ENCODE peak calls at places on chromosome 15, in ten cellular contexts. M is HFF-Myc, X is psoas muscle, N is left lung, L is breast epithelium, V is AG04449, D is stomach, I is esophagus muscularis mucosa, J is astrocyte of the spinal cord, T is esophagus squamous epithelium. P is an unnamed sample.

GRCh38 chr15:90241343-90242192 is 7.6 kb downstream of the GDPGP1 start:
- DNase-seq in M (no peak), X (no peak), N (no peak), L (no peak), V (no peak), D (no peak), I (no peak), J (no peak), T (no peak), P (no peak)

GRCh38 chr15:74377831-74378766 is 10.7 kb upstream of the CYP11A1 start:
- DNase-seq in M (no peak), X (peak), N (no peak), L (no peak), V (no peak), D (no peak), I (no peak), J (no peak), T (no peak), P (no peak)

GRCh38 chr15:69953816-69954215 is 143.9 kb downstream of the TLE3 start:
- DNase-seq in M (no peak), X (no peak), N (no peak), L (no peak), V (no peak), D (no peak), I (peak), J (no peak), T (no peak), P (no peak)

GRCh38 chr15:98649996-98650870 is 1.9 kb downstream of the IGF1R start:
- DNase-seq in M (no peak), X (peak), N (peak), L (no peak), V (no peak), D (peak), I (peak), J (no peak), T (no peak), P (peak)

GRCh38 chr15:100373942-100374341 is 32.2 kb upstream of the ADAMTS17 start:
- DNase-seq in M (no peak), X (no peak), N (no peak), L (no peak), V (no peak), D (no peak), I (no peak), J (no peak), T (no peak), P (no peak)

GRCh38 chr15:68712886-68713285 is 107.8 kb downstream of the ANP32A start:
- DNase-seq in M (no peak), X (no peak), N (no peak), L (no peak), V (no peak), D (no peak), I (no peak), J (no peak), T (no peak), P (no peak)

GRCh38 chr15:55683366-55683765 is 59.6 kb downstream of the PRTG start:
- DNase-seq in M (no peak), X (no peak), N (no peak), L (no peak), V (no peak), D (no peak), I (no peak), J (peak), T (no peak), P (no peak)

GRCh38 chr15:89122532-89123525 is 34.6 kb downstream of the ABHD2 start:
- DNase-seq in M (no peak), X (no peak), N (no peak), L (no peak), V (no peak), D (no peak), I (no peak), J (no peak), T (no peak), P (no peak)

GRCh38 chr15:48582472-48583235 is 62.9 kb downstream of the FBN1 start:
- DNase-seq in M (no peak), X (no peak), N (no peak), L (no peak), V (peak), D (no peak), I (no peak), J (peak), T (no peak), P (no peak)

GRCh38 chr15:70406624-70407390 is 309.1 kb upstream of the TLE3 start:
- DNase-seq in M (no peak), X (no peak), N (no peak), L (no peak), V (no peak), D (no peak), I (no peak), J (no peak), T (no peak), P (no peak)

GRCh38 chr15:100438570-100438969 is 90.2 kb downstream of the CERS3 start:
- DNase-seq in M (no peak), X (peak), N (no peak), L (no peak), V (no peak), D (peak), I (no peak), J (no peak), T (no peak), P (peak)

GRCh38 chr15:25068696-25069095 is 113.9 kb downstream of the SNRPN start:
- DNase-seq in M (no peak), X (no peak), N (no peak), L (no peak), V (no peak), D (no peak), I (no peak), J (no peak), T (no peak), P (no peak)

GRCh38 chr15:42427429-42428223 is 63.3 kb downstream of the ZNF106 start:
- DNase-seq in M (peak), X (no peak), N (no peak), L (no peak), V (peak), D (no peak), I (no peak), J (peak), T (no peak), P (no peak)

GRCh38 chr15:71916834-71917233 is 106.5 kb downstream of the NR2E3 start:
- DNase-seq in M (no peak), X (no peak), N (no peak), L (no peak), V (no peak), D (no peak), I (no peak), J (no peak), T (no peak), P (no peak)

GRCh38 chr15:95018888-95019545 is 787.7 kb downstream of the MCTP2 start:
- DNase-seq in M (no peak), X (no peak), N (no peak), L (no peak), V (no peak), D (no peak), I (no peak), J (peak), T (no peak), P (peak)

GRCh38 chr15:90463381-90463780 is 66.3 kb upstream of the CRTC3 start:
- DNase-seq in M (no peak), X (no peak), N (no peak), L (no peak), V (peak), D (no peak), I (no peak), J (peak), T (no peak), P (no peak)

GRCh38 chr15:27201425-27201824 is 230.4 kb downstream of the GABRG3 start:
- DNase-seq in M (no peak), X (no peak), N (no peak), L (no peak), V (no peak), D (no peak), I (no peak), J (no peak), T (no peak), P (no peak)

GRCh38 chr15:57025264-57025939 is 107.0 kb downstream of the TCF12 start:
- DNase-seq in M (no peak), X (no peak), N (no peak), L (no peak), V (no peak), D (no peak), I (no peak), J (peak), T (no peak), P (no peak)

GRCh38 chr15:60651155-60651554 is 172.2 kb upstream of the ICE2 start:
- DNase-seq in M (no peak), X (no peak), N (no peak), L (no peak), V (no peak), D (no peak), I (no peak), J (no peak), T (no peak), P (no peak)

GRCh38 chr15:60648928-60649679 is 170.2 kb upstream of the ICE2 start:
- DNase-seq in M (no peak), X (no peak), N (no peak), L (no peak), V (no peak), D (no peak), I (no peak), J (no peak), T (no peak), P (no peak)

GRCh38 chr15:60652245-60652644 is 173.3 kb upstream of the ICE2 start:
- DNase-seq in M (no peak), X (no peak), N (no peak), L (no peak), V (no peak), D (no peak), I (no peak), J (no peak), T (no peak), P (no peak)

GRCh38 chr15:60651734-60652141 is 172.8 kb upstream of the ICE2 start:
- DNase-seq in M (no peak), X (no peak), N (no peak), L (no peak), V (no peak), D (no peak), I (no peak), J (no peak), T (no peak), P (no peak)

DNA sequence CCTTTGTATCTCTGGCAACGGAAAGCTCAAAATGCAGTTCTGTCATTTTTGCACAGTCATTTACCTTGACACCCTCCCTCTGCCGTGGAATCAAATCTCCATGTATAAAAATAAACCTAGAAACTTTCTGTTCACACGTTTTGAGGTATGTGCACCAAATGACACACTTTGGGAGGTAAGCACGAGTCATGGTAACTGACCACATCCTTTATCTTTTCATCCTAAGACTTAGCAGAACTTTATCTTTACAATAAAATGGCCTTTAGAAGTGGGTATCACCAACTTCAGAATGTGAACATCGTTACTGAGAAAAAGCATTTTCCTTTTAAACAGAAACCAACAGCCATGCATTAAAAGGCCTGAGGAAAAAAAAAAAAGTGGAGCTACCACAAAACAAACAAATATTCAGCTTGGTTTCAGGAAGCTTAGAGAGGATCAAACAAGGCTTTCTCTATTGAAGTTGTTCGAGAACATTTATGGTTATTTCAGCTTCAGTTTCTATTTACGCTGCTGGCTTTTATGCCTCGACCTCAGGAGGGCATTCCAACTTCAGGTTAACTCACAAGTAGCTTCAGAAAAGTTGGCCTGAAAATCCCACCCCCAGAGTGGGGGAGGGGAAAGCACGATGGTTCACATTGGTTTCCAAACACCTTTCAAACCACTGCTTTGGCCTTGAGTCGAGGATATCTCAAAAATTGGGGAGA is 171.1 kb upstream of the ICE2 start:
- DNase-seq in M (no peak), X (no peak), N (no peak), L (no peak), V (no peak), D (no peak), I (no peak), J (peak), T (no peak), P (no peak)
- TF ChIP-seq CTCF in M (no peak), X (no peak), N (no peak), L (no peak), V (no peak), D (no peak), I (no peak), J (no peak), T (no peak), P (no peak)

GRCh38 chr15:52078876-52079700 is 33.5 kb downstream of the BCL2L10 start:
- DNase-seq in M (no peak), X (peak), N (peak), L (peak), V (no peak), D (peak), I (no peak), J (peak), T (no peak), P (peak)

GRCh38 chr15:52080993-52081392 is 31.6 kb downstream of the BCL2L10 start:
- DNase-seq in M (no peak), X (no peak), N (no peak), L (no peak), V (no peak), D (no peak), I (no peak), J (no peak), T (no peak), P (no peak)

GRCh38 chr15:52078197-52078875 is 34.2 kb downstream of the BCL2L10 start:
- DNase-seq in M (no peak), X (no peak), N (no peak), L (no peak), V (no peak), D (no peak), I (no peak), J (no peak), T (no peak), P (no peak)

GRCh38 chr15:52080031-52080430 is 32.5 kb downstream of the BCL2L10 start:
- DNase-seq in M (no peak), X (no peak), N (no peak), L (no peak), V (no peak), D (no peak), I (no peak), J (peak), T (no peak), P (no peak)

DNA sequence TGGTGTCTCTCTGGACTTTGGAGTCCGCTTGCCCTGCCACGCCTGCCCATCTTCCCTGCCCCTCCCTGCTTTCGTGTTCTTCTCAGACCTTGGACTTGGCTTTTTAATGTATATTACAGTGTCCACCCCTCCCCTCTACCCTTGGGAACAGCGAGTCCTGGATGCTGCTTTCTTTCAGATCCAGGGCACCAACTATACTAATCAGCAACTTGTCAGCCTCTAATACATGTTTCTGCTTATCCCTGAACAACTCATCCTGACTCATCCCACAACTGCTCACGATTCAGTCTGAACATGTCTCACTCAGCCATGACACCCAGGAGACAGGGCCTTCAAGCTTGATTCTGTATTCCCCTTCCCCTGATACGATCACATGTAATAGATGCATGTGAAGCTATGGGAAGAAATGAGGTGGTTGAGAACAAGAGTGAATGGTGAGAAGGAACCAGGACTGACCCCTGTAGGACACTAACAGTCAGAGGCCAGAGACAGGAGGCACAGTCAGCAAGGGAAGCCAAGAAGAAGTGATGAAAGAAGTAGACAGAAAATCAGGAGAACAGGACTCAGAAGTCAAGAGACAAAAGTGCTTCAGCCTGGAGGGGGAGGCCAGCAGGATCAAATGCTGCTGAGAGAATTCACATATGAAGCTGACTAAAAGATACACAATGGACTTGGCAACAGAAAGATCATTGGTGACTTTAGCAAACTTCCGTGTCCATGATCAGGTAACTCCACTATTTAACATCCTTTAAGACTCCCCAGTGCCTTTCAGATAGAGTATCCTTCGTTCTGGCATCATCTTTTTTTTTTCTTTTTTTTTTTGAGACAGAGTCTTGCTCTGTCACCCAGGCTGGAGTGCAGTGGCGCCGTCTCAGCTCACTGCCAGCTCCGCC is 35.4 kb downstream of the BCL2L10 start:
- DNase-seq in M (peak), X (no peak), N (no peak), L (no peak), V (no peak), D (no peak), I (no peak), J (peak), T (no peak), P (no peak)
- TF ChIP-seq CTCF in M (no peak), X (no peak), N (no peak), L (no peak), V (no peak), D (no peak), I (no peak), J (no peak), T (no peak), P (no peak)

DNA sequence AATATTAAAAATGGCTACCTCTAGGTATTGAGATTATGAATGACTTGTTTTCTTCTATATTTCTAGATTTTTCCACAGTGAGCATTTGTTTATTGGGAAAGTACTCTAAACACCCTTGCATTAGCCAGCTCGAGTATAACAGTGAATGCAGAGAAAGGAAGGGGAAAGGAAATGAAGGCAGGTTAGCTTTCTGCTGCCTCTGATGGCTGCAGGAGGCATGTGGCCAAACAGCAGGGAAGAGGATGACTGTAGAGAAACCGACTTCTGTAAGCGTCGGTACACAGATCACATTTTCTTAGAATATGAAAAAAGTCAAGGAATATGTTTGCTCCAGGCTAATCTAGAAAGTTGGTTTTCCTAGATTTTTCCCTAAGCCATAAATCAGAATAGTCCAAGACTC is 19.8 kb downstream of the GNB5 start:
- DNase-seq in M (no peak), X (no peak), N (no peak), L (no peak), V (no peak), D (no peak), I (no peak), J (peak), T (no peak), P (no peak)
- TF ChIP-seq CTCF in M (no peak), X (no peak), N (no peak), L (no peak), V (no peak), D (no peak), I (no peak), J (peak), T (no peak), P (no peak)

GRCh38 chr15:23645379-23646164 is 2.1 kb downstream of the MAGEL2 start:
- DNase-seq in M (no peak), X (no peak), N (peak), L (no peak), V (no peak), D (no peak), I (no peak), J (no peak), T (no peak), P (no peak)
- TF ChIP-seq CTCF in M (no peak), X (no peak), N (no peak), L (no peak), V (no peak), D (no peak), I (no peak), J (no peak), T (no peak), P (no peak)

GRCh38 chr15:91946914-91947313 is 93.4 kb downstream of the SLCO3A1 start:
- DNase-seq in M (no peak), X (no peak), N (no peak), L (no peak), V (no peak), D (no peak), I (no peak), J (no peak), T (no peak), P (peak)
- TF ChIP-seq CTCF in M (no peak), X (peak), N (no peak), L (no peak), V (no peak), D (no peak), I (no peak), J (no peak), T (no peak), P (peak)